ENCODE peak calls at places on chromosomes 6 and 20, in ten cellular contexts. I is lower lobe of right lung, P is ascending aorta, O is psoas muscle, Q is spleen, B is PC-3, A is ovary, F is heart left ventricle, U is mucosa of descending colon, X is fibroblast of lung. L is an unnamed sample. For H3K4me1, the result is how much of the 10 kb centered on the place peaks cover.

GRCh38 chr6:116667620-116668019 is 946 bp downstream of the ZUP1 start:
- DNase-seq in I (no peak), P (no peak), O (no peak), Q (no peak), B (no peak), A (no peak), F (no peak), U (no peak), X (no peak), L (no peak)

GRCh38 chr6:143482593-143482992 is 28.9 kb downstream of the FUCA2 start:
- DNase-seq in I (no peak), P (no peak), O (no peak), Q (no peak), B (peak), A (no peak), F (no peak), U (no peak), X (peak), L (no peak)

GRCh38 chr20:4728121-4728520 is 6.4 kb downstream of the PRND start:
- DNase-seq in I (no peak), P (no peak), O (no peak), Q (no peak), B (peak), A (no peak), F (no peak), U (no peak), X (peak), L (no peak)

GRCh38 chr6:14241255-14242070 is 123.9 kb downstream of the CD83 start:
- DNase-seq in I (no peak), P (no peak), O (no peak), Q (no peak), B (no peak), A (no peak), F (no peak), U (no peak), X (no peak), L (no peak)

GRCh38 chr6:81023708-81024107 is 728.8 kb downstream of the TENT5A start:
- DNase-seq in I (no peak), P (no peak), O (no peak), Q (no peak), B (no peak), A (no peak), F (no peak), U (no peak), X (no peak), L (no peak)

GRCh38 chr20:49701916-49702315 is 11.8 kb downstream of the B4GALT5 start:
- DNase-seq in I (no peak), P (no peak), O (no peak), Q (no peak), B (no peak), A (no peak), F (no peak), U (no peak), X (no peak), L (no peak)

GRCh38 chr20:37526839-37527637 is 638 bp downstream of the BLCAP start:
- DNase-seq in I (no peak), P (peak), O (no peak), Q (peak), B (peak), A (peak), F (no peak), U (no peak), X (peak), L (peak)

GRCh38 chr6:161828355-161828754 is 554.5 kb upstream of the AGPAT4 start:
- DNase-seq in I (no peak), P (no peak), O (no peak), Q (no peak), B (no peak), A (no peak), F (no peak), U (no peak), X (no peak), L (no peak)

GRCh38 chr6:157029980-157030690 is 253.0 kb downstream of the ARID1B start:
- DNase-seq in I (no peak), P (no peak), O (no peak), Q (no peak), B (no peak), A (no peak), F (no peak), U (no peak), X (peak), L (no peak)

GRCh38 chr20:6530254-6530653 is 237.2 kb upstream of the BMP2 start:
- DNase-seq in I (no peak), P (no peak), O (no peak), Q (no peak), B (no peak), A (no peak), F (no peak), U (no peak), X (peak), L (no peak)
- H3K4me3 ChIP-seq in I (no peak), P (no peak), O (no peak), Q (no peak), B (no peak), A (no peak), F (no peak), U (no peak), X (no peak), L (no peak)

DNA sequence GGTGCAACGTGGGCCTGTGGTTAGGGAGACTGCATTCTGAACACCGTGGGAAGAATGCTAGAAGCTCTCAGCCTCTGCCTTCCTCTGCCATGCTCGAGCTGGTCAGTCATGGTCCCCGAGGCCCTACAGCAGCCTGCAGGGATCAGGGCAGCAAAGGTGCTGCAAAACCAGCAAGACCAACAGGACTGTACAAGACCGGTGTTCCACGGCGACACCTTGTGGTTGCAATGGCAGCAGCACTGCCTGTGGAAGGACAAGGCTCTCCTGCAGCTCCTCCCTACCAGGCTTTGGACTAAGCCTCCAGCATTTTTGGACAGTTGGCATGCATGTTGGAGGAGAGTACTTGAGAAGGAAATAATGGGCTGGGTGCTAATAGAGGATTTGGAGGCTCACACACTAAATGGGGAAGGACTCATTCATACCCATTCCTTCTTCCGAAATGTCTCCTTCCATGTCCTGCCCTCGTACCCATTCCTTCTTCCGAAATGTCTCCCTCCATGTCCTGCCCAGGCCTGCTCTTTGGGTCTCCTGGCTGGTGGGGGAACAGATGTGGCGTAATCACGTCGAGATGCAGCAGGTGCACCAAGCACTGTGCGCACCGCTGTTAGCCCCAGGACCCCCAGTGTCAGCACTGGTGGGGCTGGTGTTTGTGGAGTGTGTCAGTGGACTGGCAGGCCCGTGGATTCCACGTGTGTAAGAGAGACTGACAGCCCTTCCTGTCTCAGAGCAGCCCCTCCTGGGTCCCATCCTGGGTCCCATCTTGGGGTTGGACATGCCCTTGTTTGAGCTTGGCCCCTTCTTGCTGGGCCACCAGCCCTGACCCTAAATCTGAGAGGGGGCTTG is 18.6 kb upstream of the MYT1 start:
- DNase-seq in I (peak), P (peak), O (no peak), Q (peak), B (no peak), A (peak), F (peak), U (no peak), X (no peak), L (no peak)
- TF ChIP-seq CTCF in I (no peak), P (no peak), O (no peak), Q (no peak), B (peak), A (no peak), F (no peak), U (no peak), X (no peak), L (no peak)

GRCh38 chr6:3540253-3540820 is 83.5 kb upstream of the SLC22A23 start:
- DNase-seq in I (no peak), P (peak), O (no peak), Q (no peak), B (no peak), A (no peak), F (no peak), U (no peak), X (no peak), L (no peak)

GRCh38 chr6:3535716-3536435 is 79.0 kb upstream of the SLC22A23 start:
- DNase-seq in I (no peak), P (peak), O (no peak), Q (no peak), B (no peak), A (no peak), F (no peak), U (no peak), X (no peak), L (no peak)

GRCh38 chr6:3542032-3542640 is 85.3 kb upstream of the SLC22A23 start:
- DNase-seq in I (no peak), P (peak), O (no peak), Q (no peak), B (peak), A (no peak), F (no peak), U (no peak), X (no peak), L (no peak)

GRCh38 chr6:3540980-3541379 is 84.1 kb upstream of the SLC22A23 start:
- DNase-seq in I (no peak), P (peak), O (no peak), Q (no peak), B (no peak), A (no peak), F (no peak), U (no peak), X (no peak), L (no peak)

DNA sequence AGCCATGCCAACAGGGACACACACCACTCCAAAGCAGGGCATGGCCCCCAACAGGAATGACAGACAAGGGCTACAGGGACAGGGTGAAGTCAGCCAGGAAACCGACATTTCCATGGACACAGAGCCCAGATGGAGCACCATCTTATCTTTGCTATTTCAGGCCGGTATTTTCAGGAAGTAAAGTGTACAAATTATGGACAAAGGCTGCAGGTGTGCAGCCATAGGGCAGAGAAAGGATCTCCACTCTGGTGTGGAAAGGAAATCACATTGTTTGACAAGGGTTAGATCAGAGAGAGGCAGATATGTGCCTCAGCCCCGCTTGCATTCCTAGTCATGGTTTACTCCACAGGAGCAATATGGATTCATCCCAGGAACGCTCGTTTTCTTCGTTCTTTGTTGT is 81.7 kb upstream of the SLC22A23 start:
- DNase-seq in I (no peak), P (no peak), O (no peak), Q (no peak), B (no peak), A (no peak), F (no peak), U (no peak), X (no peak), L (no peak)
- H3K4me1 ChIP-seq in I (under half), P (under half), O (under half), Q (under half), B (under half), A (under half), F (under half), U (under half), X (under half), L (under half)

GRCh38 chr6:40587240-40588069 is at the start of gene LRFN2:
- DNase-seq in I (peak), P (peak), O (peak), Q (peak), B (peak), A (peak), F (peak), U (peak), X (peak), L (peak)

GRCh38 chr6:40585661-40586269 is 1.4 kb downstream of the LRFN2 start:
- DNase-seq in I (no peak), P (no peak), O (no peak), Q (no peak), B (no peak), A (no peak), F (no peak), U (no peak), X (no peak), L (no peak)

GRCh38 chr6:40586369-40586768 is 795 bp downstream of the LRFN2 start:
- DNase-seq in I (no peak), P (no peak), O (no peak), Q (no peak), B (no peak), A (peak), F (no peak), U (no peak), X (no peak), L (no peak)

GRCh38 chr6:40588070-40588384 is 863 bp upstream of the LRFN2 start:
- DNase-seq in I (no peak), P (no peak), O (no peak), Q (no peak), B (no peak), A (no peak), F (no peak), U (no peak), X (no peak), L (no peak)

GRCh38 chr6:40586800-40587201 is 363 bp downstream of the LRFN2 start:
- DNase-seq in I (no peak), P (no peak), O (no peak), Q (no peak), B (no peak), A (peak), F (peak), U (no peak), X (peak), L (no peak)
- H3K4me3 ChIP-seq in I (peak), P (peak), O (peak), Q (peak), B (no peak), A (peak), F (peak), U (no peak), X (peak), L (peak)

GRCh38 chr6:25959890-25960531 is 2.6 kb upstream of the TRIM38 start:
- DNase-seq in I (no peak), P (no peak), O (no peak), Q (no peak), B (no peak), A (no peak), F (no peak), U (no peak), X (peak), L (no peak)

GRCh38 chr6:25960689-25961088 is 1.9 kb upstream of the TRIM38 start:
- DNase-seq in I (no peak), P (no peak), O (no peak), Q (no peak), B (no peak), A (no peak), F (no peak), U (no peak), X (no peak), L (no peak)

GRCh38 chr6:25962368-25963127 is at the start of gene TRIM38:
- DNase-seq in I (peak), P (peak), O (peak), Q (no peak), B (peak), A (peak), F (no peak), U (no peak), X (peak), L (peak)

GRCh38 chr6:25963426-25964123 is 973 bp downstream of the TRIM38 start:
- DNase-seq in I (no peak), P (no peak), O (no peak), Q (no peak), B (peak), A (no peak), F (no peak), U (no peak), X (no peak), L (no peak)

DNA sequence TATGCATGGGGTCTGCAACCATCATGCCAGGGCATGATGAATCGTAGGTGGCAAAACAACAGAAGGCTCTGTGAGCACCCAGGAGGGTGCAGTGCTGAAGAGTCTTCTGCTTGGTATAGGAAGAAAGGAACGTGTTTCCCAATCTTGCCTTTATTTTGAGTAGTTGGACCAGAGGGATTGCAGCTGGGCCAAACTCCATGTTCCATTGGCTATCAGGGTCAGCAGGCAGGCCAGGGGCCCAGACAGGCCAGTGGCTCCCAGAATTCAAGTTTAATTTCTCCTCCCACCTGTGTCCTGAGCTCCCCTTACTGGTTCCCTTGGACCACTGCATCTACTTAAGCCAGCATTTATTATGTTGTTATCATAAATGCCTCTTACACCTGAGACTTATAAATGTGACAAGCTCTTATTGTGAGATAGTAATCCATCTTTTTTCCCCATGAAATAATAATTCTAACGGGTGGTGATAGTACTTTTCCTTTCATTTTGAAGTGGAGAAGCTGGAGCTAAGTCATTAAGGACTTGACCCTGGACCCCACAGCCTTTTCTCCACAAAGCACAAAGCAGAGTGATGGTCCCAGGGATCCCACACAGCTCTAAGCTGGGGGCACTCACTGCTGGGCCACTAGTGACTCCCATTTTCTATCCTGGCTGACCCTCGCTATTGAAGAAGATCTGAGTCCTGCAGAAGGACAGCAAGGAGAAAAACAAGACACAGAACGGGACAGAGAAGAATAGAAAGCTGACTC is 809 bp upstream of the TRIM38 start:
- DNase-seq in I (no peak), P (no peak), O (no peak), Q (no peak), B (no peak), A (no peak), F (no peak), U (no peak), X (no peak), L (peak)
- TF ChIP-seq CTCF in I (peak), P (peak), O (no peak), Q (no peak), B (peak), A (no peak), F (no peak), U (no peak), X (peak), L (no peak)

L was measured in tibial artery.